ENCODE peak calls at places on chromosomes 2 and 18, in nine cellular contexts. One of them, this sample, is unnamed.

GRCh38 chr2:55862673-55863390 is 60.8 kb downstream of the EFEMP1 start:
- DNase-seq in ovary: peak
- DNase-seq in A549: peak
- DNase-seq in tibial artery: peak
- DNase-seq in H1: no peak
- DNase-seq in IMR-90: peak
- DNase-seq in pancreas: no peak
- DNase-seq in heart right ventricle: peak
- DNase-seq in progenitor cell of endocrine pancreas: no peak
- DNase-seq in this sample: no peak

GRCh38 chr2:176652300-176653182 is 383.3 kb downstream of the MTX2 start:
- DNase-seq in ovary: no peak
- DNase-seq in A549: peak
- DNase-seq in tibial artery: no peak
- DNase-seq in H1: no peak
- DNase-seq in IMR-90: peak
- DNase-seq in pancreas: no peak
- DNase-seq in heart right ventricle: peak
- DNase-seq in progenitor cell of endocrine pancreas: no peak
- DNase-seq in this sample: no peak

GRCh38 chr2:949384-949893 is 1.2 kb upstream of the SNTG2 start:
- DNase-seq in ovary: no peak
- DNase-seq in A549: no peak
- DNase-seq in tibial artery: no peak
- DNase-seq in H1: no peak
- DNase-seq in IMR-90: no peak
- DNase-seq in pancreas: no peak
- DNase-seq in heart right ventricle: no peak
- DNase-seq in progenitor cell of endocrine pancreas: no peak
- DNase-seq in this sample: no peak

GRCh38 chr18:77089796-77090285 is 42.7 kb downstream of the MBP start:
- DNase-seq in ovary: no peak
- DNase-seq in A549: no peak
- DNase-seq in tibial artery: no peak
- DNase-seq in H1: no peak
- DNase-seq in IMR-90: no peak
- DNase-seq in pancreas: no peak
- DNase-seq in heart right ventricle: no peak
- DNase-seq in progenitor cell of endocrine pancreas: no peak
- DNase-seq in this sample: no peak

GRCh38 chr2:7707723-7708122 is 790.5 kb downstream of the RNF144A start:
- DNase-seq in ovary: no peak
- DNase-seq in A549: peak
- DNase-seq in tibial artery: no peak
- DNase-seq in H1: no peak
- DNase-seq in IMR-90: peak
- DNase-seq in pancreas: no peak
- DNase-seq in heart right ventricle: no peak
- DNase-seq in progenitor cell of endocrine pancreas: no peak
- DNase-seq in this sample: no peak

GRCh38 chr2:112006076-112006410 is 49.0 kb upstream of the TMEM87B start:
- DNase-seq in ovary: no peak
- DNase-seq in A549: no peak
- DNase-seq in tibial artery: no peak
- DNase-seq in H1: no peak
- DNase-seq in IMR-90: peak
- DNase-seq in pancreas: no peak
- DNase-seq in heart right ventricle: no peak
- DNase-seq in progenitor cell of endocrine pancreas: no peak
- DNase-seq in this sample: no peak

GRCh38 chr2:9648821-9649220 is 18.0 kb upstream of the YWHAQ start:
- DNase-seq in ovary: no peak
- DNase-seq in A549: no peak
- DNase-seq in tibial artery: no peak
- DNase-seq in H1: no peak
- DNase-seq in IMR-90: no peak
- DNase-seq in pancreas: no peak
- DNase-seq in heart right ventricle: no peak
- DNase-seq in progenitor cell of endocrine pancreas: no peak
- DNase-seq in this sample: no peak

GRCh38 chr2:10835052-10835970 is 22.7 kb upstream of the PDIA6 start:
- DNase-seq in ovary: peak
- DNase-seq in A549: peak
- DNase-seq in tibial artery: peak
- DNase-seq in H1: peak
- DNase-seq in IMR-90: peak
- DNase-seq in pancreas: peak
- DNase-seq in heart right ventricle: peak
- DNase-seq in progenitor cell of endocrine pancreas: peak
- DNase-seq in this sample: peak

GRCh38 chr18:59141294-59142068 is 1.8 kb downstream of the SEC11C start:
- DNase-seq in ovary: no peak
- DNase-seq in A549: no peak
- DNase-seq in tibial artery: no peak
- DNase-seq in H1: no peak
- DNase-seq in IMR-90: no peak
- DNase-seq in pancreas: no peak
- DNase-seq in heart right ventricle: no peak
- DNase-seq in progenitor cell of endocrine pancreas: no peak
- DNase-seq in this sample: no peak

GRCh38 chr2:9654429-9655100 is 23.8 kb upstream of the YWHAQ start:
- DNase-seq in ovary: no peak
- DNase-seq in A549: no peak
- DNase-seq in tibial artery: no peak
- DNase-seq in H1: no peak
- DNase-seq in IMR-90: no peak
- DNase-seq in pancreas: no peak
- DNase-seq in heart right ventricle: no peak
- DNase-seq in progenitor cell of endocrine pancreas: no peak
- DNase-seq in this sample: no peak

GRCh38 chr2:203579730-203580129 is 44.6 kb upstream of the RAPH1 start:
- DNase-seq in ovary: no peak
- DNase-seq in A549: no peak
- DNase-seq in tibial artery: no peak
- DNase-seq in H1: no peak
- DNase-seq in IMR-90: no peak
- DNase-seq in pancreas: no peak
- DNase-seq in heart right ventricle: no peak
- DNase-seq in progenitor cell of endocrine pancreas: no peak
- DNase-seq in this sample: no peak

GRCh38 chr18:9017900-9018217 is 84.6 kb upstream of the NDUFV2 start:
- DNase-seq in ovary: no peak
- DNase-seq in A549: no peak
- DNase-seq in tibial artery: no peak
- DNase-seq in H1: no peak
- DNase-seq in IMR-90: peak
- DNase-seq in pancreas: no peak
- DNase-seq in heart right ventricle: no peak
- DNase-seq in progenitor cell of endocrine pancreas: no peak
- DNase-seq in this sample: no peak

GRCh38 chr2:172427990-172428840 is 829 bp downstream of the ITGA6 start:
- DNase-seq in ovary: peak
- DNase-seq in A549: peak
- DNase-seq in tibial artery: no peak
- DNase-seq in H1: peak
- DNase-seq in IMR-90: no peak
- DNase-seq in pancreas: peak
- DNase-seq in heart right ventricle: peak
- DNase-seq in progenitor cell of endocrine pancreas: peak
- DNase-seq in this sample: no peak

GRCh38 chr18:78995740-78996395 is 16.2 kb downstream of the SALL3 start:
- DNase-seq in ovary: no peak
- DNase-seq in A549: no peak
- DNase-seq in tibial artery: no peak
- DNase-seq in H1: no peak
- DNase-seq in IMR-90: no peak
- DNase-seq in pancreas: no peak
- DNase-seq in heart right ventricle: no peak
- DNase-seq in progenitor cell of endocrine pancreas: no peak
- DNase-seq in this sample: no peak

GRCh38 chr2:230863442-230864121 is 1.2 kb upstream of the ITM2C start:
- DNase-seq in ovary: no peak
- DNase-seq in A549: no peak
- DNase-seq in tibial artery: no peak
- DNase-seq in H1: no peak
- DNase-seq in IMR-90: no peak
- DNase-seq in pancreas: no peak
- DNase-seq in heart right ventricle: no peak
- DNase-seq in progenitor cell of endocrine pancreas: no peak
- DNase-seq in this sample: no peak

GRCh38 chr2:13462464-13462863 is 745.7 kb downstream of the TRIB2 start:
- DNase-seq in ovary: no peak
- DNase-seq in A549: no peak
- DNase-seq in tibial artery: no peak
- DNase-seq in H1: no peak
- DNase-seq in IMR-90: no peak
- DNase-seq in pancreas: no peak
- DNase-seq in heart right ventricle: no peak
- DNase-seq in progenitor cell of endocrine pancreas: no peak
- DNase-seq in this sample: no peak
- TF ChIP-seq CTCF in ovary: no peak
- TF ChIP-seq CTCF in A549: no peak
- TF ChIP-seq CTCF in tibial artery: no peak
- TF ChIP-seq CTCF in H1: no peak
- TF ChIP-seq CTCF in IMR-90: no peak
- TF ChIP-seq CTCF in pancreas: no peak
- TF ChIP-seq CTCF in heart right ventricle: no peak
- TF ChIP-seq CTCF in progenitor cell of endocrine pancreas: no peak
- TF ChIP-seq CTCF in this sample: no peak

GRCh38 chr2:133418671-133419070 is 149.6 kb downstream of the NCKAP5 start:
- DNase-seq in ovary: no peak
- DNase-seq in A549: no peak
- DNase-seq in tibial artery: no peak
- DNase-seq in H1: no peak
- DNase-seq in IMR-90: no peak
- DNase-seq in pancreas: no peak
- DNase-seq in heart right ventricle: no peak
- DNase-seq in progenitor cell of endocrine pancreas: no peak
- DNase-seq in this sample: no peak

GRCh38 chr2:133420748-133421147 is 147.5 kb downstream of the NCKAP5 start:
- DNase-seq in ovary: no peak
- DNase-seq in A549: no peak
- DNase-seq in tibial artery: no peak
- DNase-seq in H1: no peak
- DNase-seq in IMR-90: no peak
- DNase-seq in pancreas: no peak
- DNase-seq in heart right ventricle: no peak
- DNase-seq in progenitor cell of endocrine pancreas: no peak
- DNase-seq in this sample: no peak

GRCh38 chr2:133424876-133425275 is 143.4 kb downstream of the NCKAP5 start:
- DNase-seq in ovary: no peak
- DNase-seq in A549: no peak
- DNase-seq in tibial artery: no peak
- DNase-seq in H1: no peak
- DNase-seq in IMR-90: peak
- DNase-seq in pancreas: peak
- DNase-seq in heart right ventricle: no peak
- DNase-seq in progenitor cell of endocrine pancreas: no peak
- DNase-seq in this sample: no peak

GRCh38 chr2:133422946-133423345 is 145.3 kb downstream of the NCKAP5 start:
- DNase-seq in ovary: no peak
- DNase-seq in A549: no peak
- DNase-seq in tibial artery: no peak
- DNase-seq in H1: no peak
- DNase-seq in IMR-90: peak
- DNase-seq in pancreas: no peak
- DNase-seq in heart right ventricle: no peak
- DNase-seq in progenitor cell of endocrine pancreas: no peak
- DNase-seq in this sample: no peak

DNA sequence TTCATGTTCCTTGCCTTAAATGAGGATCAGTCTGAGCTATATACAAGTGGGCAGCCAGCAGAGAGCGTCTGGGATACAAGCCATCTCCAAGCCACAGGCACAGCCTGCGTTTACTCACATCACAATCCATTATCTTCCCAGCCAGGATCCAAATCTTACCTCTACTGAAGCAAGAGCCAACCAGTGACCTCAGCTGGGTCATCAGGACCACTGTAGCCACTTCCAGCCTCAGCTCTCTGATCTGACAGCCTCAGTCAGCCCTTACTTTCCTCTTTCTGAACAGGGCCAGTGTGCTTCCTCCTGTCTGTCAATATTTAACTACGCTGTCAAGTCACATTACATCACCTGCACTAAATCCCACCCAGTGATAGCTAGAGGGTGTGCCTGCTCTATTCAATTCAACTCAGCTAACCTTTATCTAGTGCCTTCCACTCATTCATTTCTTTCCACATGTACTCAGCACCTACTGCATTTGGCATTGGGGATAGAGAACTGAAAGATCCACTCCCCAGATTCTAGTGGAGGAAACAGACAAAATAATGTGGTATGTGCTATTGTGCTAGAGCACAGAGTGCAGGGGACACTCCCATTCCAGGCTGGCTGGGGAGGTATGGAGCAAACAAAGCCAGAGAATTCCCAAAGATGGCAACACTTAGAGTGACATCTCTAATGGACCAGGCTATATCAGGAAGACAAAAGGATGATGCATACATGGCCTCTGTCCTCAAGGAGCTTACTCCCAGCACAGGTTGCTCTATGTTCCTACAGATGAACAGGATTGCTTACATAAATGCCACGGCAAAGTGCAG is 146.5 kb downstream of the NCKAP5 start:
- DNase-seq in ovary: no peak
- DNase-seq in A549: no peak
- DNase-seq in tibial artery: no peak
- DNase-seq in H1: no peak
- DNase-seq in IMR-90: peak
- DNase-seq in pancreas: peak
- DNase-seq in heart right ventricle: peak
- DNase-seq in progenitor cell of endocrine pancreas: no peak
- DNase-seq in this sample: no peak
- TF ChIP-seq CTCF in ovary: no peak
- TF ChIP-seq CTCF in A549: peak
- TF ChIP-seq CTCF in tibial artery: no peak
- TF ChIP-seq CTCF in H1: no peak
- TF ChIP-seq CTCF in IMR-90: peak
- TF ChIP-seq CTCF in pancreas: no peak
- TF ChIP-seq CTCF in heart right ventricle: peak
- TF ChIP-seq CTCF in progenitor cell of endocrine pancreas: no peak
- TF ChIP-seq CTCF in this sample: peak

GRCh38 chr2:73995810-73996209 is 11.1 kb downstream of the TET3 start:
- DNase-seq in ovary: no peak
- DNase-seq in A549: no peak
- DNase-seq in tibial artery: no peak
- DNase-seq in H1: no peak
- DNase-seq in IMR-90: no peak
- DNase-seq in pancreas: no peak
- DNase-seq in heart right ventricle: no peak
- DNase-seq in progenitor cell of endocrine pancreas: no peak
- DNase-seq in this sample: no peak
- TF ChIP-seq CTCF in ovary: no peak
- TF ChIP-seq CTCF in A549: no peak
- TF ChIP-seq CTCF in tibial artery: no peak
- TF ChIP-seq CTCF in H1: no peak
- TF ChIP-seq CTCF in IMR-90: no peak
- TF ChIP-seq CTCF in pancreas: no peak
- TF ChIP-seq CTCF in heart right ventricle: no peak
- TF ChIP-seq CTCF in progenitor cell of endocrine pancreas: no peak
- TF ChIP-seq CTCF in this sample: no peak

DNA sequence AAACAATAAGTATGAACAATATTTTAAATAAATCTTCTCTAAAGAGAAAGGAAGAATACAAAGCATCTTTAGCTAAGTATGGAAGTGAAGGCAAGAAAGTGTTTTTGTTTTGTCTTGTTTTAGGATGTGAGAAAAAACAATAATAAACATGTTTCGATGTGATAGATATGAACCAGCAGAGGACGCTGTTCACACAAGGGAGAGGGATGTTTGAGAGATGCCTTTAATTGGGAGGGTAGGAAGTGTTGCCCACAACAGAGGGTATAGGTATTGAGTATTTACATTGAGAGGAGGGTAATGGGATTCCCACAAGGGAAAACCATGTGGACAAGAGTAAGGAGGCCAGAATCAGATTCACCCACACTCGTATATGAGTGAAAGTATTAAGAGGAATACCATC is 55.1 kb downstream of the CDH19 start:
- DNase-seq in ovary: no peak
- DNase-seq in A549: no peak
- DNase-seq in tibial artery: no peak
- DNase-seq in H1: no peak
- DNase-seq in IMR-90: no peak
- DNase-seq in pancreas: no peak
- DNase-seq in heart right ventricle: no peak
- DNase-seq in progenitor cell of endocrine pancreas: no peak
- DNase-seq in this sample: no peak
- TF ChIP-seq CTCF in ovary: no peak
- TF ChIP-seq CTCF in A549: no peak
- TF ChIP-seq CTCF in tibial artery: no peak
- TF ChIP-seq CTCF in H1: peak
- TF ChIP-seq CTCF in IMR-90: no peak
- TF ChIP-seq CTCF in pancreas: no peak
- TF ChIP-seq CTCF in heart right ventricle: no peak
- TF ChIP-seq CTCF in progenitor cell of endocrine pancreas: peak
- TF ChIP-seq CTCF in this sample: peak

This sample was measured in D721Med.